ENCODE peak calls at places on chromosome 16, in ten cellular contexts. N is H9, X is thoracic aorta, G is GM20000, U is stomach, B is T-helper 1 cell, R is heart right ventricle, A is posterior cingulate gyrus, L is ELF-1, Z is progenitor cell of endocrine pancreas. W is an unnamed sample.
A peak's percentile ranks its signal among the peaks of the same experiment; 100 is the strongest.

GRCh38 chr16:88835818-88836217 is 20.9 kb downstream of the GALNS start:
- DNase-seq in X (no peak), U (no peak), L (no peak), N (no peak), R (no peak), A (no peak), B (no peak), Z (no peak), G (no peak), W (no peak)

GRCh38 chr16:89104303-89104702 is 10.7 kb downstream of the ACSF3 start:
- DNase-seq in X (no peak), N (no peak), A (no peak), L (no peak), R (no peak), U (no peak), Z (no peak), B (no peak), G (no peak), W (no peak)

GRCh38 chr16:84735846-84736586 is 36.2 kb downstream of the USP10 start:
- DNase-seq in R (peak; percentile 45), Z (no peak), L (no peak), A (no peak), G (no peak), X (no peak), N (no peak), B (peak; percentile 30), U (peak; percentile 68), W (no peak)

GRCh38 chr16:84648595-84649510 is 542 bp downstream of the KLHL36 start:
- DNase-seq in A (no peak), R (peak; percentile 52), Z (peak; percentile 46), U (peak; percentile 68), N (no peak), L (peak; percentile 37), G (peak; percentile 91), B (peak; percentile 23), X (no peak), W (peak; percentile 64)

GRCh38 chr16:81265658-81266451 is 27.4 kb downstream of the BCO1 start:
- DNase-seq in N (no peak), U (peak; percentile 93), B (no peak), Z (no peak), A (peak; percentile 17), X (no peak), R (peak; percentile 89), L (no peak), G (no peak), W (no peak)

GRCh38 chr16:56331915-56332314 is 93.4 kb downstream of the AMFR start:
- DNase-seq in N (no peak), Z (no peak), G (no peak), B (no peak), R (no peak), L (no peak), X (no peak), U (no peak), A (no peak), W (no peak)

GRCh38 chr16:81061307-81061640 is 15.8 kb downstream of the C16orf46 start:
- DNase-seq in R (no peak), G (no peak), Z (no peak), N (no peak), A (no peak), L (no peak), B (no peak), X (no peak), U (no peak), W (no peak)

GRCh38 chr16:65908568-65908967 is 457.9 kb upstream of the CDH5 start:
- DNase-seq in X (no peak), B (no peak), R (no peak), N (peak; percentile 39), G (no peak), Z (no peak), U (no peak), A (peak; percentile 25), L (peak; percentile 18), W (no peak)

GRCh38 chr16:9480503-9480902 is 389.1 kb downstream of the HAPSTR1 start:
- DNase-seq in R (no peak), G (no peak), N (no peak), A (no peak), X (no peak), U (no peak), L (no peak), Z (no peak), B (no peak), W (no peak)

GRCh38 chr16:12079411-12079965 is 103.0 kb downstream of the SNX29 start:
- DNase-seq in A (no peak), X (no peak), N (no peak), Z (no peak), G (no peak), L (no peak), R (no peak), U (no peak), B (no peak), W (no peak)

GRCh38 chr16:12803203-12804093 is at the start of gene CPPED1:
- DNase-seq in G (peak; percentile 89), B (peak; percentile 87), L (peak; percentile 94), A (peak; percentile 90), U (peak; percentile 92), N (peak; percentile 91), Z (peak; percentile 79), X (peak; percentile 64), R (peak; percentile 93), W (peak; percentile 96)

GRCh38 chr16:57265850-57266530 is 18.5 kb downstream of the PLLP start:
- DNase-seq in B (no peak), X (no peak), U (peak; percentile 93), Z (no peak), A (peak; percentile 45), L (peak; percentile 25), G (no peak), N (no peak), R (peak; percentile 73), W (no peak)

GRCh38 chr16:3740934-3741333 is 23.6 kb upstream of the TRAP1 start:
- DNase-seq in N (no peak), B (no peak), A (no peak), X (no peak), U (no peak), R (no peak), L (no peak), G (no peak), Z (no peak), W (no peak)